ENCODE peak calls at places on chromosomes 13 and 19, in ten cellular contexts. One of them, this sample, is unnamed.

GRCh38 chr19:20321139-20321656 is 154.2 kb downstream of the ZNF486 start:
- DNase-seq in cardiac muscle cell: no peak
- DNase-seq in heart right ventricle: no peak
- DNase-seq in A549: no peak
- DNase-seq in AG09319: no peak
- DNase-seq in body of pancreas: peak
- DNase-seq in progenitor cell of endocrine pancreas: no peak
- DNase-seq in IMR-90: no peak
- DNase-seq in endothelial cell of umbilical vein: no peak
- DNase-seq in mucosa of descending colon: no peak
- DNase-seq in this sample: no peak

GRCh38 chr19:4896372-4896771 is 6.3 kb downstream of the ARRDC5 start:
- DNase-seq in cardiac muscle cell: peak
- DNase-seq in heart right ventricle: no peak
- DNase-seq in A549: peak
- DNase-seq in AG09319: no peak
- DNase-seq in body of pancreas: peak
- DNase-seq in progenitor cell of endocrine pancreas: no peak
- DNase-seq in IMR-90: peak
- DNase-seq in endothelial cell of umbilical vein: no peak
- DNase-seq in mucosa of descending colon: no peak
- DNase-seq in this sample: no peak

GRCh38 chr19:38737921-38738731 is 6.1 kb downstream of the CAPN12 start:
- DNase-seq in cardiac muscle cell: no peak
- DNase-seq in heart right ventricle: no peak
- DNase-seq in A549: no peak
- DNase-seq in AG09319: no peak
- DNase-seq in body of pancreas: no peak
- DNase-seq in progenitor cell of endocrine pancreas: no peak
- DNase-seq in IMR-90: no peak
- DNase-seq in endothelial cell of umbilical vein: no peak
- DNase-seq in mucosa of descending colon: no peak
- DNase-seq in this sample: no peak

GRCh38 chr13:57996717-57997116 is 365.2 kb downstream of the PCDH17 start:
- DNase-seq in cardiac muscle cell: peak
- DNase-seq in heart right ventricle: no peak
- DNase-seq in A549: no peak
- DNase-seq in AG09319: no peak
- DNase-seq in body of pancreas: no peak
- DNase-seq in progenitor cell of endocrine pancreas: no peak
- DNase-seq in IMR-90: no peak
- DNase-seq in endothelial cell of umbilical vein: no peak
- DNase-seq in mucosa of descending colon: no peak
- DNase-seq in this sample: no peak

GRCh38 chr13:32191452-32191998 is 123.6 kb downstream of the ZAR1L start:
- DNase-seq in cardiac muscle cell: no peak
- DNase-seq in heart right ventricle: no peak
- DNase-seq in A549: no peak
- DNase-seq in AG09319: no peak
- DNase-seq in body of pancreas: no peak
- DNase-seq in progenitor cell of endocrine pancreas: no peak
- DNase-seq in IMR-90: no peak
- DNase-seq in endothelial cell of umbilical vein: peak
- DNase-seq in mucosa of descending colon: no peak
- DNase-seq in this sample: no peak

GRCh38 chr19:45276284-45276687 is 25.2 kb downstream of the MARK4 start:
- DNase-seq in cardiac muscle cell: peak
- DNase-seq in heart right ventricle: no peak
- DNase-seq in A549: no peak
- DNase-seq in AG09319: no peak
- DNase-seq in body of pancreas: no peak
- DNase-seq in progenitor cell of endocrine pancreas: no peak
- DNase-seq in IMR-90: peak
- DNase-seq in endothelial cell of umbilical vein: no peak
- DNase-seq in mucosa of descending colon: no peak
- DNase-seq in this sample: no peak

GRCh38 chr13:24161010-24161775 is 673 bp downstream of the SPATA13 start:
- DNase-seq in cardiac muscle cell: no peak
- DNase-seq in heart right ventricle: peak
- DNase-seq in A549: no peak
- DNase-seq in AG09319: no peak
- DNase-seq in body of pancreas: peak
- DNase-seq in progenitor cell of endocrine pancreas: no peak
- DNase-seq in IMR-90: no peak
- DNase-seq in endothelial cell of umbilical vein: peak
- DNase-seq in mucosa of descending colon: peak
- DNase-seq in this sample: peak

GRCh38 chr13:107170270-107170931 is 602.5 kb upstream of the ARGLU1 start:
- DNase-seq in cardiac muscle cell: no peak
- DNase-seq in heart right ventricle: no peak
- DNase-seq in A549: peak
- DNase-seq in AG09319: no peak
- DNase-seq in body of pancreas: no peak
- DNase-seq in progenitor cell of endocrine pancreas: no peak
- DNase-seq in IMR-90: no peak
- DNase-seq in endothelial cell of umbilical vein: no peak
- DNase-seq in mucosa of descending colon: no peak
- DNase-seq in this sample: no peak

GRCh38 chr13:97028441-97029299 is 34.4 kb upstream of the OXGR1 start:
- DNase-seq in cardiac muscle cell: peak
- DNase-seq in heart right ventricle: peak
- DNase-seq in A549: peak
- DNase-seq in AG09319: no peak
- DNase-seq in body of pancreas: peak
- DNase-seq in progenitor cell of endocrine pancreas: peak
- DNase-seq in IMR-90: peak
- DNase-seq in endothelial cell of umbilical vein: peak
- DNase-seq in mucosa of descending colon: no peak
- DNase-seq in this sample: peak

GRCh38 chr13:40116008-40116407 is 460.5 kb downstream of the COG6 start:
- DNase-seq in cardiac muscle cell: peak
- DNase-seq in heart right ventricle: peak
- DNase-seq in A549: peak
- DNase-seq in AG09319: no peak
- DNase-seq in body of pancreas: peak
- DNase-seq in progenitor cell of endocrine pancreas: no peak
- DNase-seq in IMR-90: peak
- DNase-seq in endothelial cell of umbilical vein: peak
- DNase-seq in mucosa of descending colon: no peak
- DNase-seq in this sample: peak

GRCh38 chr19:45503909-45504308 is 3.4 kb upstream of the VASP start:
- DNase-seq in cardiac muscle cell: no peak
- DNase-seq in heart right ventricle: no peak
- DNase-seq in A549: no peak
- DNase-seq in AG09319: no peak
- DNase-seq in body of pancreas: no peak
- DNase-seq in progenitor cell of endocrine pancreas: no peak
- DNase-seq in IMR-90: no peak
- DNase-seq in endothelial cell of umbilical vein: no peak
- DNase-seq in mucosa of descending colon: no peak
- DNase-seq in this sample: no peak

GRCh38 chr19:48064509-48064908 is 20.6 kb upstream of the CABP5 start:
- DNase-seq in cardiac muscle cell: peak
- DNase-seq in heart right ventricle: no peak
- DNase-seq in A549: no peak
- DNase-seq in AG09319: no peak
- DNase-seq in body of pancreas: no peak
- DNase-seq in progenitor cell of endocrine pancreas: no peak
- DNase-seq in IMR-90: peak
- DNase-seq in endothelial cell of umbilical vein: no peak
- DNase-seq in mucosa of descending colon: no peak
- DNase-seq in this sample: no peak

GRCh38 chr13:113448885-113449692 is 4.2 kb downstream of the ADPRHL1 start:
- DNase-seq in cardiac muscle cell: no peak
- DNase-seq in heart right ventricle: peak
- DNase-seq in A549: peak
- DNase-seq in AG09319: no peak
- DNase-seq in body of pancreas: peak
- DNase-seq in progenitor cell of endocrine pancreas: no peak
- DNase-seq in IMR-90: no peak
- DNase-seq in endothelial cell of umbilical vein: no peak
- DNase-seq in mucosa of descending colon: peak
- DNase-seq in this sample: peak

GRCh38 chr19:3386447-3387234 is 20.3 kb downstream of the NFIC start:
- DNase-seq in cardiac muscle cell: no peak
- DNase-seq in heart right ventricle: peak
- DNase-seq in A549: no peak
- DNase-seq in AG09319: no peak
- DNase-seq in body of pancreas: no peak
- DNase-seq in progenitor cell of endocrine pancreas: no peak
- DNase-seq in IMR-90: no peak
- DNase-seq in endothelial cell of umbilical vein: no peak
- DNase-seq in mucosa of descending colon: no peak
- DNase-seq in this sample: no peak

GRCh38 chr13:65497265-65497664 is 1732.9 kb downstream of the PCDH9 start:
- DNase-seq in cardiac muscle cell: no peak
- DNase-seq in heart right ventricle: no peak
- DNase-seq in A549: peak
- DNase-seq in AG09319: no peak
- DNase-seq in body of pancreas: no peak
- DNase-seq in progenitor cell of endocrine pancreas: no peak
- DNase-seq in IMR-90: peak
- DNase-seq in endothelial cell of umbilical vein: no peak
- DNase-seq in mucosa of descending colon: no peak
- DNase-seq in this sample: no peak

GRCh38 chr19:6125571-6125989 is 9.9 kb upstream of the ACSBG2 start:
- DNase-seq in cardiac muscle cell: peak
- DNase-seq in heart right ventricle: peak
- DNase-seq in A549: peak
- DNase-seq in AG09319: peak
- DNase-seq in body of pancreas: peak
- DNase-seq in progenitor cell of endocrine pancreas: no peak
- DNase-seq in IMR-90: peak
- DNase-seq in endothelial cell of umbilical vein: peak
- DNase-seq in mucosa of descending colon: no peak
- DNase-seq in this sample: peak

GRCh38 chr19:45526143-45526542 is 18.9 kb downstream of the VASP start:
- DNase-seq in cardiac muscle cell: peak
- DNase-seq in heart right ventricle: peak
- DNase-seq in A549: peak
- DNase-seq in AG09319: no peak
- DNase-seq in body of pancreas: peak
- DNase-seq in progenitor cell of endocrine pancreas: no peak
- DNase-seq in IMR-90: peak
- DNase-seq in endothelial cell of umbilical vein: peak
- DNase-seq in mucosa of descending colon: peak
- DNase-seq in this sample: no peak

GRCh38 chr13:48009298-48009697 is 8.2 kb upstream of the SUCLA2 start:
- DNase-seq in cardiac muscle cell: peak
- DNase-seq in heart right ventricle: no peak
- DNase-seq in A549: peak
- DNase-seq in AG09319: peak
- DNase-seq in body of pancreas: no peak
- DNase-seq in progenitor cell of endocrine pancreas: no peak
- DNase-seq in IMR-90: peak
- DNase-seq in endothelial cell of umbilical vein: no peak
- DNase-seq in mucosa of descending colon: no peak
- DNase-seq in this sample: no peak

GRCh38 chr19:5018224-5019015 is 49.5 kb downstream of the KDM4B start:
- DNase-seq in cardiac muscle cell: peak
- DNase-seq in heart right ventricle: no peak
- DNase-seq in A549: no peak
- DNase-seq in AG09319: peak
- DNase-seq in body of pancreas: no peak
- DNase-seq in progenitor cell of endocrine pancreas: no peak
- DNase-seq in IMR-90: peak
- DNase-seq in endothelial cell of umbilical vein: no peak
- DNase-seq in mucosa of descending colon: no peak
- DNase-seq in this sample: no peak

DNA sequence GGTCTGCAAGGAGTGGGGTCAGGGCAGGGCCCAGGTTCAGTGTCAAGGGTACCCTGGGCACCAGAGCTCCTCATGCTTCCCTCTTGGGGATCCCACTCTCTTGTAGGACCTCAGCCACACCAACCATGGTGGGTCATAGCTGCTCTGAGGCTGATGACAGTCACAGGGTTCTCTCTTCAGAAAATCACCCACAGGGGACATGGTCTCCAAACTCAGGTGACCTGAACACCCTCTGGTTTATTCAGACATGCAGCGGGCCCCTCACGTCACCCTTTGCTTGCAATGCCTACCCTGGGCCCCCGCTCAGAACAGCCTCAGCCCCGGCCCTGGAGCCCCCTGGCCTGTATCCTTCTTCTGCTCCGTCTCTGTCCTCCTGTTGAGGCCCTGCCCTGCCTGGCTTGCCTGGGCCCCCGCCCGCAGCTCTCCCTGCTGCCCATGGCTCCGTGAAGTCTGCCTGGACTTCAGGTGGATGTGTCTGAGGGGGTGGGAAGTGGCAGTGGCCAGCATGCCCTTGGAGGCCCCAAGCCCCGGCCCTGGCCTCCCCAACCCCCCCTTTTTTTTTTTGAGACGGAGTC is 20.4 kb downstream of the CHERP start:
- DNase-seq in cardiac muscle cell: no peak
- DNase-seq in heart right ventricle: no peak
- DNase-seq in A549: no peak
- DNase-seq in AG09319: no peak
- DNase-seq in body of pancreas: no peak
- DNase-seq in progenitor cell of endocrine pancreas: no peak
- DNase-seq in IMR-90: no peak
- DNase-seq in endothelial cell of umbilical vein: no peak
- DNase-seq in mucosa of descending colon: no peak
- DNase-seq in this sample: no peak
- TF ChIP-seq CTCF in cardiac muscle cell: no peak
- TF ChIP-seq CTCF in heart right ventricle: no peak
- TF ChIP-seq CTCF in A549: no peak
- TF ChIP-seq CTCF in AG09319: no peak
- TF ChIP-seq CTCF in body of pancreas: no peak
- TF ChIP-seq CTCF in progenitor cell of endocrine pancreas: no peak
- TF ChIP-seq CTCF in IMR-90: no peak
- TF ChIP-seq CTCF in endothelial cell of umbilical vein: no peak
- TF ChIP-seq CTCF in mucosa of descending colon: no peak
- TF ChIP-seq CTCF in this sample: no peak

GRCh38 chr19:13526552-13526951 is 20.3 kb upstream of the CACNA1A start:
- DNase-seq in cardiac muscle cell: peak
- DNase-seq in heart right ventricle: no peak
- DNase-seq in A549: peak
- DNase-seq in AG09319: no peak
- DNase-seq in body of pancreas: no peak
- DNase-seq in progenitor cell of endocrine pancreas: no peak
- DNase-seq in IMR-90: peak
- DNase-seq in endothelial cell of umbilical vein: no peak
- DNase-seq in mucosa of descending colon: no peak
- DNase-seq in this sample: peak
- TF ChIP-seq CTCF in cardiac muscle cell: peak
- TF ChIP-seq CTCF in heart right ventricle: no peak
- TF ChIP-seq CTCF in A549: no peak
- TF ChIP-seq CTCF in AG09319: peak
- TF ChIP-seq CTCF in body of pancreas: no peak
- TF ChIP-seq CTCF in progenitor cell of endocrine pancreas: peak
- TF ChIP-seq CTCF in IMR-90: peak
- TF ChIP-seq CTCF in endothelial cell of umbilical vein: peak
- TF ChIP-seq CTCF in mucosa of descending colon: no peak
- TF ChIP-seq CTCF in this sample: peak

GRCh38 chr19:49801966-49802661 is 11.0 kb downstream of the FUZ start:
- DNase-seq in cardiac muscle cell: peak
- DNase-seq in heart right ventricle: peak
- DNase-seq in A549: peak
- DNase-seq in AG09319: peak
- DNase-seq in body of pancreas: peak
- DNase-seq in progenitor cell of endocrine pancreas: no peak
- DNase-seq in IMR-90: peak
- DNase-seq in endothelial cell of umbilical vein: peak
- DNase-seq in mucosa of descending colon: peak
- DNase-seq in this sample: no peak
- TF ChIP-seq CTCF in cardiac muscle cell: peak
- TF ChIP-seq CTCF in heart right ventricle: peak
- TF ChIP-seq CTCF in A549: no peak
- TF ChIP-seq CTCF in AG09319: peak
- TF ChIP-seq CTCF in body of pancreas: no peak
- TF ChIP-seq CTCF in progenitor cell of endocrine pancreas: no peak
- TF ChIP-seq CTCF in IMR-90: peak
- TF ChIP-seq CTCF in endothelial cell of umbilical vein: peak
- TF ChIP-seq CTCF in mucosa of descending colon: no peak
- TF ChIP-seq CTCF in this sample: no peak

GRCh38 chr19:35070471-35070870 is 28.9 kb downstream of the HPN start:
- DNase-seq in cardiac muscle cell: no peak
- DNase-seq in heart right ventricle: no peak
- DNase-seq in A549: peak
- DNase-seq in AG09319: no peak
- DNase-seq in body of pancreas: no peak
- DNase-seq in progenitor cell of endocrine pancreas: no peak
- DNase-seq in IMR-90: no peak
- DNase-seq in endothelial cell of umbilical vein: no peak
- DNase-seq in mucosa of descending colon: no peak
- DNase-seq in this sample: no peak
- TF ChIP-seq CTCF in cardiac muscle cell: no peak
- TF ChIP-seq CTCF in heart right ventricle: no peak
- TF ChIP-seq CTCF in A549: no peak
- TF ChIP-seq CTCF in AG09319: no peak
- TF ChIP-seq CTCF in body of pancreas: no peak
- TF ChIP-seq CTCF in progenitor cell of endocrine pancreas: no peak
- TF ChIP-seq CTCF in IMR-90: no peak
- TF ChIP-seq CTCF in endothelial cell of umbilical vein: no peak
- TF ChIP-seq CTCF in mucosa of descending colon: no peak
- TF ChIP-seq CTCF in this sample: no peak